ENCODE peak calls at places on chromosomes 1 and 21, in five cellular contexts. Q is hepatocyte; C is body of pancreas; W is lower lobe of right lung; J is CD4-positive, alpha-beta T cell. M is an unnamed sample.

GRCh38 chr1:29286194-29286767 is 50.0 kb downstream of the PTPRU start:
- DNase-seq in Q (peak; percentile 3), C (no peak), W (no peak), J (no peak), M (peak; percentile 75)

GRCh38 chr1:228020686-228021525 is 14.1 kb downstream of the WNT3A start:
- DNase-seq in Q (no peak), C (no peak), W (peak; percentile 19), J (no peak), M (peak; percentile 60)

GRCh38 chr1:233904979-233905415 is 521 bp downstream of the SLC35F3 start:
- DNase-seq in Q (peak; percentile 32), C (no peak), W (no peak), J (no peak), M (peak; percentile 80)

GRCh38 chr1:72649974-72650373 is 367.6 kb upstream of the NEGR1 start:
- DNase-seq in Q (no peak), C (no peak), W (no peak), J (no peak), M (peak; percentile 42)

GRCh38 chr1:171252482-171252881 is 4.2 kb downstream of the FMO1 start:
- DNase-seq in Q (no peak), C (no peak), W (no peak), J (no peak), M (no peak)

GRCh38 chr21:43644609-43645008 is 14.7 kb downstream of the HSF2BP start:
- DNase-seq in Q (no peak), C (no peak), W (no peak), J (no peak), M (peak; percentile 68)

GRCh38 chr1:204283711-204284651 is 70.2 kb upstream of the GOLT1A start:
- DNase-seq in Q (no peak), C (no peak), W (no peak), J (no peak), M (no peak)

GRCh38 chr1:162561616-162562451 is at the start of gene UAP1:
- DNase-seq in Q (no peak), C (no peak), W (no peak), J (peak; percentile 4), M (peak; percentile 86)

GRCh38 chr1:71157151-71157550 is 76.3 kb upstream of the ZRANB2 start:
- DNase-seq in Q (peak; percentile 41), C (no peak), W (no peak), J (no peak), M (no peak)

GRCh38 chr1:216711712-216712111 is 11.5 kb downstream of the ESRRG start:
- DNase-seq in Q (no peak), C (no peak), W (no peak), J (no peak), M (no peak)

GRCh38 chr1:239719642-239720258 is 333.4 kb downstream of the CHRM3 start:
- DNase-seq in Q (no peak), C (no peak), W (no peak), J (peak; percentile 22), M (no peak)

GRCh38 chr1:223031690-223032601 is 111.1 kb downstream of the TLR5 start:
- DNase-seq in Q (no peak), C (no peak), W (no peak), J (no peak), M (no peak)

GRCh38 chr1:6329392-6329791 is 64.2 kb downstream of the ACOT7 start:
- DNase-seq in Q (peak; percentile 53), C (no peak), W (no peak), J (no peak), M (no peak)

GRCh38 chr1:93448292-93448982 is 519 bp downstream of the FNBP1L start:
- DNase-seq in Q (peak; percentile 81), C (peak; percentile 56), W (peak; percentile 62), J (no peak), M (peak; percentile 90)

GRCh38 chr1:160628799-160629263 is 18.0 kb downstream of the SLAMF1 start:
- DNase-seq in Q (no peak), C (no peak), W (no peak), J (no peak), M (no peak)

GRCh38 chr21:34913786-34914185 is 135.3 kb downstream of the RUNX1 start:
- DNase-seq in Q (no peak), C (no peak), W (no peak), J (no peak), M (peak; percentile 41)

GRCh38 chr1:157105988-157106812 is 6.6 kb upstream of the ETV3L start:
- DNase-seq in Q (peak; percentile 44), C (no peak), W (peak; percentile 63), J (no peak), M (peak; percentile 99)

GRCh38 chr1:245673920-245674414 is 519.2 kb downstream of the KIF26B start:
- DNase-seq in Q (no peak), C (no peak), W (no peak), J (no peak), M (no peak)

GRCh38 chr1:25616932-25617625 is 488 bp downstream of the MAN1C1 start:
- DNase-seq in Q (peak; percentile 35), C (no peak), W (peak; percentile 54), J (no peak), M (peak; percentile 83)

GRCh38 chr1:2128189-2128901 is 66.2 kb downstream of the FAAP20 start:
- DNase-seq in Q (no peak), C (no peak), W (peak; percentile 89), J (no peak), M (peak; percentile 63)

GRCh38 chr21:46605759-46606426 is 1.0 kb upstream of the S100B start:
- DNase-seq in Q (no peak), C (no peak), W (peak; percentile 81), J (peak; percentile 27), M (no peak)

GRCh38 chr1:22107126-22107525 is 35.8 kb downstream of the WNT4 start:
- DNase-seq in Q (no peak), C (no peak), W (no peak), J (no peak), M (no peak)

GRCh38 chr1:112887599-112888303 is 68.2 kb downstream of the SLC16A1 start:
- DNase-seq in Q (no peak), C (no peak), W (no peak), J (no peak), M (no peak)

GRCh38 chr1:189619682-189620332 is 857.9 kb downstream of the BRINP3 start:
- DNase-seq in Q (peak; percentile 22), C (no peak), W (no peak), J (no peak), M (no peak)

GRCh38 chr1:14780271-14780670 is 181.8 kb downstream of the KAZN start:
- DNase-seq in Q (no peak), C (no peak), W (no peak), J (no peak), M (no peak)

GRCh38 chr1:14781811-14782210 is 183.3 kb downstream of the KAZN start:
- DNase-seq in Q (no peak), C (no peak), W (no peak), J (no peak), M (no peak)

GRCh38 chr1:14777516-14778506 is 179.3 kb downstream of the KAZN start:
- DNase-seq in Q (no peak), C (no peak), W (no peak), J (no peak), M (no peak)

GRCh38 chr1:14775434-14775833 is 176.9 kb downstream of the KAZN start:
- DNase-seq in Q (no peak), C (no peak), W (no peak), J (no peak), M (no peak)

DNA sequence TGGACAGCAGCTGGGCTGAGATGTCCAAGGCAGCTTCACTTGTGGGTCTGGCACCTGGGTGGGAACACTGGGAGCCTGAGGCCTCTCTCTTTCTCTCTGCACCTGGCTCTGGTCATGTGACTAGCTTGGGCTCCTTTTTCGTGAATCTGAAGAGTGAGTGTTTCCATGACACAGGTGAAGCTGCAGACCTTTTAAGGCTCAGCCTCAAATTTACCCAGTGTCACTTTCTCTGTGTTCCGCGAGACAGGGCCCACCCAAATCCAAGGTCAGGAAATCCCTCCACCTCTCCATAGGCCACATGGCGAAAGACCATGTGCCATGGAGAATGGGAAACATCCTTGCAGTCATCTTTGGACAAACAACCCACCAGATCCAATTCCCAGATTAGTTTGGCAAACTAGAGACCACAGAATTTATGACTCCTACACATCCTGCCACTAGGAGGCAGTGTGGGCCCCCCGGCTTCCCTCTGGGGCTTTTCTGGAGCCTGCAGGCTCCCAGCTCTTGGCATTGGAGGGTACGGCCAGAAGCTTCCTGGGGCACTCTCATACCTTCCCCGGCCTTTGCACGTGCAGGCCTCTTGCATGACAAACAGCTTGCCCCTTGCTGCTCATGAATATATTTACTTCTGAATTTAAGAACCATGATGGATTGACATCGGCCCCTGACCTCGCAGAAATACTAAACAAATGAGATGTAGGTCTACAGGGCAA is 180.6 kb downstream of the KAZN start:
- DNase-seq in Q (peak; percentile 46), C (peak; percentile 63), W (peak; percentile 58), J (no peak), M (peak; percentile 87)
- TF ChIP-seq CTCF in Q (peak; percentile 56), C (peak; percentile 59), W (peak; percentile 76), J (peak; percentile 40), M (peak; percentile 71)

GRCh38 chr1:58908539-58909161 is 124.8 kb upstream of the JUN start:
- DNase-seq in Q (no peak), C (no peak), W (no peak), J (no peak), M (no peak)
- H3K27ac ChIP-seq in Q (peak overlapping the region; percentile 51), C (no peak overlapping the region), W (no peak overlapping the region), J (no peak overlapping the region), M (peak overlapping the region; percentile 18)

GRCh38 chr1:48677306-48678287 is 99.1 kb downstream of the BEND5 start:
- DNase-seq in Q (peak; percentile 86), C (peak; percentile 59), W (peak; percentile 82), J (no peak), M (no peak)
- H3K27me3 ChIP-seq in Q (no peaks in the 10 kb centered on the region), C (no peaks in the 10 kb centered on the region), W (no peaks in the 10 kb centered on the region), J (no peaks in the 10 kb centered on the region), M (peaks cover 2% of the 10 kb centered on the region)

DNA sequence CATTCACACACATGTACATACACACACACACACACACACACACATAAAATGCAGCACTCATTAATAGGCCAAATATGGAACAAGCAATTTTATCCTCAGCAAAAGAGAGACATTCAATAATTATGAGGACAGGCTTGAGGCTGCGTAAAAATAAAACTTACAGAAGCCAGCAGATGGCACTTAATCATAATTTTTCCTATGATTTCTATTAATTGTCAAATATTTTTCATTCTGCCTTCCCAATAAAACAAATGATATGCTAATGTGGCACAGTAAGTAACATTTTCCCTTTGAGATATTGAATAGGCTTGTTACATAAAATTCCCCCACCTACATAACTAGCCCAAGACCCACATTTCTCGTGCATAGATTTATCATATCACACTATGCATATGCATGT is 55.4 kb upstream of the PTGFRN start:
- DNase-seq in Q (no peak), C (no peak), W (no peak), J (no peak), M (no peak)
- TF ChIP-seq CTCF in Q (no peak), C (peak; percentile 14), W (no peak), J (peak; percentile 41), M (no peak)